ENCODE peak calls at places on chromosomes 5 and 9, in four cellular contexts. K, F, N and X are unnamed samples.

GRCh38 chr5:38948501-38948900 is 102.7 kb downstream of the OSMR start:
- DNase-seq in K (no peak), F (no peak), N (no peak), X (no peak)

GRCh38 chr5:142179776-142180387 is 71.3 kb downstream of the NDFIP1 start:
- DNase-seq in K (no peak), F (no peak), N (no peak), X (no peak)

GRCh38 chr5:112604741-112605390 is 132.8 kb upstream of the APC start:
- DNase-seq in K (no peak), F (peak; percentile 68), N (peak; percentile 43), X (peak; percentile 13)

GRCh38 chr5:39500656-39501295 is 76.0 kb upstream of the DAB2 start:
- DNase-seq in K (no peak), F (no peak), N (no peak), X (no peak)

GRCh38 chr5:67538855-67539506 is 342.4 kb upstream of the CD180 start:
- DNase-seq in K (no peak), F (no peak), N (no peak), X (no peak)

GRCh38 chr5:10046681-10047080 is 203.0 kb downstream of the ATPSCKMT start:
- DNase-seq in K (no peak), F (no peak), N (no peak), X (no peak)

GRCh38 chr5:375336-375920 is 53.9 kb downstream of the AHRR start:
- DNase-seq in K (peak; percentile 44), F (no peak), N (no peak), X (no peak)

GRCh38 chr9:113228130-113228665 is 6.9 kb downstream of the SLC31A1 start:
- DNase-seq in K (no peak), F (peak; percentile 94), N (peak; percentile 17), X (no peak)

GRCh38 chr9:92726971-92727715 is 37.5 kb downstream of the BICD2 start:
- DNase-seq in K (peak; percentile 26), F (no peak), N (no peak), X (no peak)

GRCh38 chr9:113486327-113486726 is 22.8 kb downstream of the RGS3 start:
- DNase-seq in K (no peak), F (no peak), N (no peak), X (no peak)

GRCh38 chr5:83711982-83712601 is 8.6 kb downstream of the HAPLN1 start:
- DNase-seq in K (peak; percentile 64), F (peak; percentile 56), N (peak; percentile 41), X (no peak)

GRCh38 chr5:136979131-136979530 is 520.0 kb downstream of the SPOCK1 start:
- DNase-seq in K (no peak), F (no peak), N (no peak), X (no peak)

GRCh38 chr5:140639093-140639821 is at the start of gene TMCO6:
- DNase-seq in K (peak; percentile 95), F (peak; percentile 99), N (peak; percentile 99), X (peak; percentile 73)
- TF ChIP-seq EZH2 in K (no peak), F (no peak), N (no peak), X (no peak)

GRCh38 chr9:75448955-75449354 is 360.6 kb downstream of the OSTF1 start:
- DNase-seq in K (no peak), F (no peak), N (no peak), X (no peak)
- TF ChIP-seq BRCA1 in K (no peak), F (no peak), N (no peak), X (no peak)

GRCh38 chr5:42912184-42912766 is 100.6 kb upstream of the SELENOP start:
- DNase-seq in K (no peak), F (peak; percentile 25), N (peak; percentile 37), X (no peak)
- TF ChIP-seq SRF in K (no peak), F (no peak), N (no peak), X (no peak)

GRCh38 chr5:154260860-154261235 is 70.3 kb downstream of the GALNT10 start:
- DNase-seq in K (no peak), F (no peak), N (no peak), X (no peak)

GRCh38 chr5:154264549-154265196 is 74.1 kb downstream of the GALNT10 start:
- DNase-seq in K (no peak), F (no peak), N (no peak), X (no peak)

GRCh38 chr5:154262376-154262775 is 71.8 kb downstream of the GALNT10 start:
- DNase-seq in K (no peak), F (no peak), N (no peak), X (no peak)

GRCh38 chr5:154258531-154259217 is 68.1 kb downstream of the GALNT10 start:
- DNase-seq in K (no peak), F (peak; percentile 47), N (no peak), X (no peak)

DNA sequence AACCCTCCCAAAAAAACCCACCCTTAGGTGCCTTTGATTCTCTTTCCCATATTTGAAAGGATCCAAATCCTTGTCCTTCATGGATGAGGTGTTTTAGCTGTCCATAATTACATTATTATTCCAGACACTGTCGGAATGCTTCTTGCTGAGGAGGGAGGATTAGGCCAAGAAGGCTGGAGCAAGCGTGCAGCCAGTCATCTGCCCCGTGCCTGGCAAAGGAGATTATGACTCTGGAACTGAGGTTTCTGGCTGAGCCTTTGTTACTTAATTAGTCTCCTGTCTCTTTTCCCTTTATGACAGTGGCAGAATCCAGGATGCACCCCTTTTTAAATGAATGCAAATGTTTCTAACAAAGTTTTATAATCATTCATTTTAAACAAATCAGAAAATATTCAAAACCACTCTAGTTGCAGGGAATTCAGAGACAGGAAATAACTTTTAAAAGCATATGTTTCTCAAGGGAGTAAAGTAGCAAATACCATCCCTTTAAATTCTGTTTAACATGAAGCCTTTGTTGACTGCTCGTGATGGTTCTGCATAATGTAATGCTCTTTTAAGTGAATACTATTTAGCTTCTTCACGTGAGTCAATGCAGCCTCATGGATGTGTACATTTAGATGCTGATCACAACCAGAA is 69.8 kb downstream of the GALNT10 start:
- DNase-seq in K (no peak), F (no peak), N (no peak), X (no peak)
- TF ChIP-seq EZH2 in K (no peak), F (no peak), N (no peak), X (no peak)